ENCODE peak calls at places on chromosomes 4 and X, in four cellular contexts. Y is kidney epithelial cell, S is fibroblast of pulmonary artery, O is sigmoid colon. Z is an unnamed sample.

GRCh38 chr4:60368986-60369385 is 831.1 kb upstream of the ADGRL3 start:
- DNase-seq in Y (no peak), S (no peak), O (no peak), Z (no peak)

GRCh38 chr4:80312124-80312523 is 23.4 kb upstream of the CFAP299 start:
- DNase-seq in Y (no peak), S (no peak), O (no peak), Z (no peak)

GRCh38 chr4:104462647-104463046 is 32.0 kb downstream of the CXXC4 start:
- DNase-seq in Y (no peak), S (no peak), O (no peak), Z (no peak)

GRCh38 chr4:169823685-169824084 is 65.9 kb upstream of the HPF1 start:
- DNase-seq in Y (peak), S (peak), O (no peak), Z (peak)

GRCh38 chrX:11791537-11791936 is 33.5 kb downstream of the MSL3 start:
- DNase-seq in Y (no peak), S (no peak), O (no peak), Z (no peak)

GRCh38 chr4:338759-339097 is 1.1 kb downstream of the ZNF141 start:
- DNase-seq in Y (no peak), S (no peak), O (no peak), Z (no peak)

GRCh38 chr4:110641218-110641617 is 18.3 kb upstream of the PITX2 start:
- DNase-seq in Y (no peak), S (no peak), O (no peak), Z (no peak)

GRCh38 chr4:52657317-52657629 is 1.8 kb downstream of the USP46 start:
- DNase-seq in Y (no peak), S (no peak), O (no peak), Z (no peak)

GRCh38 chr4:67694662-67695061 is 6.3 kb downstream of the UBA6 start:
- DNase-seq in Y (no peak), S (no peak), O (no peak), Z (no peak)

GRCh38 chr4:129218355-129218754 is 122.4 kb downstream of the C4orf33 start:
- DNase-seq in Y (peak), S (peak), O (no peak), Z (no peak)

GRCh38 chr4:118351851-118352827 is 664 bp downstream of the PRSS12 start:
- DNase-seq in Y (no peak), S (peak), O (peak), Z (no peak)

GRCh38 chr4:94532016-94532789 is 80.5 kb downstream of the PDLIM5 start:
- DNase-seq in Y (no peak), S (peak), O (no peak), Z (no peak)

GRCh38 chrX:39953879-39954278 is 143.9 kb downstream of the BCOR start:
- DNase-seq in Y (peak), S (peak), O (peak), Z (no peak)

GRCh38 chr4:125434136-125434535 is 119.4 kb downstream of the FAT4 start:
- DNase-seq in Y (no peak), S (peak), O (no peak), Z (no peak)

GRCh38 chr4:125428832-125429231 is 114.1 kb downstream of the FAT4 start:
- DNase-seq in Y (no peak), S (no peak), O (no peak), Z (no peak)

GRCh38 chr4:125433453-125433852 is 118.7 kb downstream of the FAT4 start:
- DNase-seq in Y (no peak), S (peak), O (no peak), Z (peak)

GRCh38 chr4:125432078-125432477 is 117.3 kb downstream of the FAT4 start:
- DNase-seq in Y (no peak), S (peak), O (no peak), Z (no peak)
- TF ChIP-seq CTCF in Y (no peak), S (peak), O (no peak), Z (peak)

DNA sequence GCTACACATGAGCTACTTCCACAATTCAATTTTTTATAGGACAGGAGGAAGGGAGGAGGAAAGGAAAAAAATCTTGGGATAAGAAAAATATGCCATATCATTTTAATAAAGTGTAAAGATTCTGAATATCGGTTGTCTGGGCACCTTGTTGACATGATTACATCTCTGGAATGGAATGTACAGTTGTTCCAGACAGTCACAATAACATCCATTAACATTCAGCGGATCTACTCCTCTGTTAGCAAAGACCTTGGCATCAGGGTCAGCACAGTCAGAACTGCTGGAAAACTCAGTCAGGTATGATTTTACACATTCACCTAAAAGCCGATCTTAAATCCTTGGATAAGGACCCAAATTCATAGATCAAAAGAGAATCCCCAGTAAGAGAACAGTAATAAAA is 85.4 kb upstream of the ARMCX2 start:
- DNase-seq in Y (no peak), S (no peak), O (no peak), Z (no peak)
- TF ChIP-seq CTCF in Y (no peak), S (no peak), O (no peak), Z (no peak)

GRCh38 chrX:137891431-137891830 is 325.5 kb downstream of the ZIC3 start:
- DNase-seq in Y (no peak), S (no peak), O (no peak), Z (no peak)
- TF ChIP-seq CTCF in Y (no peak), S (no peak), O (no peak), Z (no peak)

GRCh38 chr4:86033171-86033570 is 326.7 kb downstream of the MAPK10 start:
- DNase-seq in Y (no peak), S (peak), O (peak), Z (no peak)
- TF ChIP-seq CTCF in Y (no peak), S (peak), O (no peak), Z (no peak)

GRCh38 chr4:65669008-65669971 is 999 bp downstream of the EPHA5 start:
- DNase-seq in Y (no peak), S (peak), O (peak), Z (no peak)

GRCh38 chr4:65671402-65671801 is 1.1 kb upstream of the EPHA5 start:
- DNase-seq in Y (no peak), S (no peak), O (no peak), Z (no peak)

GRCh38 chr4:65668201-65669007 is 1.9 kb downstream of the EPHA5 start:
- DNase-seq in Y (no peak), S (peak), O (peak), Z (no peak)

GRCh38 chr4:65669981-65670330 is 333 bp downstream of the EPHA5 start:
- DNase-seq in Y (no peak), S (no peak), O (no peak), Z (no peak)

GRCh38 chr4:65670331-65671031 is at the start of gene EPHA5:
- DNase-seq in Y (peak), S (peak), O (peak), Z (no peak)
- TF ChIP-seq CTCF in Y (no peak), S (peak), O (no peak), Z (no peak)

DNA sequence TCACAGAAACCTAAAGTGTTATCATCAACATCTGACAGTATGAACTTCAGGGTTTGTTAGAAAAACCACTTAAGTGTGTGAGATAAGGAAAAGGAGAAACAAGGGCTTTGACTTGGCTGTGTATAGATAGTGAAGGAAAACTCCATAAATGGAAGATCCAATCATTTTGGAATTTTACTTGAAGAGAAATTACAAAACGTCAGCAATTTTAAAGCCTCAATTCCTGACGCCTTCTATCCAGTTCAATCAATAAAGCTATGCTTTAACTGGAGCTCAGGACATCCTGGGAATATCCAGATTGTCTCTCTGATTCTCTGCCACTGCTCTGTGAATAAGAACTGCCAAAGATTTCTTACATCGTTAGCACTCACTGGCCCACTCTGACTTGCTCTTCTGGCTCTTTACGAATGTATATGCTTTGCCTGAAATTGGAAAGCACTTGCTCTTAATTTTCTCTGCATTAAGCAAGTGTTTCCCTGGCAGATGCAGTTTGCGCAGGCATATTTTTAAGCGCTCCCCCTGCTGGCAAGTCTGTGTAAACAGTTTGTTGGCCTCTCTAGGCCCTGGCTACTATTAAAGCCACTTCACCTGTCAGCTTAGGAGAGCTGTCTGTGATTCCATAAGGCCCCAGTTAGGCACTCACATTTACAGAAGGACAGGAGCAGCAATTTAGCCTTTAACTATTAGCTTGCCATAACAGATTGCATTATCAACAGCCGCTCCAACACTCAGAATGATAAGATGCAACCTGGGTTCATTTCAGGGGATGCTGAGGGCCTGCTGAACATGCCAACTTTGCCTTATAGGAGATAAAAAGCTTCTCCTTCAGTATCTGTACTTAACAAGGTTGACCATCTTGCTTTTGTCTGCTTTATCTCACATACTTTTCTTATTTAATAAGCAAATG is 251.4 kb upstream of the DDX53 start:
- DNase-seq in Y (no peak), S (peak), O (no peak), Z (peak)
- TF ChIP-seq CTCF in Y (peak), S (peak), O (peak), Z (peak)

GRCh38 chr4:85318415-85318814 is 156.5 kb upstream of the ARHGAP24 start:
- DNase-seq in Y (no peak), S (no peak), O (no peak), Z (no peak)
- TF ChIP-seq CTCF in Y (no peak), S (no peak), O (no peak), Z (no peak)

Z was measured in HFF-Myc.